ENCODE peak calls at places on chromosomes 12 and 14, in ten cellular contexts. J is GM12892, B is HepG2, P is transverse colon, L is tibial nerve, V is uterus, O is heart left ventricle, E is endothelial cell of umbilical vein, C is GM12891, A is IMR-90. K is an unnamed sample.

GRCh38 chr12:13304924-13305323 is 108.4 kb downstream of the EMP1 start:
- DNase-seq in J (no peak), B (no peak), P (no peak), L (no peak), V (no peak), O (no peak), E (no peak), C (no peak), A (no peak), K (no peak)

GRCh38 chr12:120940799-120941198 is 36.6 kb upstream of the SPPL3 start:
- DNase-seq in J (no peak), B (no peak), P (no peak), L (no peak), V (no peak), O (no peak), E (no peak), C (no peak), A (peak), K (no peak)

GRCh38 chr14:56524971-56525677 is 54.5 kb upstream of the TMEM260 start:
- DNase-seq in J (no peak), B (no peak), P (no peak), L (no peak), V (no peak), O (no peak), E (no peak), C (no peak), A (no peak), K (no peak)

GRCh38 chr14:22887260-22887989 is 4.4 kb downstream of the REM2 start:
- DNase-seq in J (peak), B (no peak), P (peak), L (peak), V (peak), O (no peak), E (no peak), C (no peak), A (peak), K (peak)

GRCh38 chr12:5817246-5817645 is 127.8 kb downstream of the ANO2 start:
- DNase-seq in J (no peak), B (no peak), P (no peak), L (no peak), V (no peak), O (no peak), E (no peak), C (no peak), A (no peak), K (no peak)

GRCh38 chr14:26598081-26598671 is 343 bp upstream of the NOVA1 start:
- DNase-seq in J (no peak), B (peak), P (peak), L (peak), V (peak), O (peak), E (peak), C (peak), A (peak), K (peak)

GRCh38 chr14:103550451-103551337 is 11.8 kb downstream of the BAG5 start:
- DNase-seq in J (peak), B (no peak), P (no peak), L (no peak), V (peak), O (peak), E (no peak), C (no peak), A (no peak), K (no peak)

GRCh38 chr12:84634526-84634925 is 278.1 kb downstream of the SLC6A15 start:
- DNase-seq in J (no peak), B (no peak), P (no peak), L (no peak), V (no peak), O (no peak), E (no peak), C (no peak), A (no peak), K (no peak)

GRCh38 chr14:21168055-21168454 is 12.2 kb upstream of the OR5AU1 start:
- DNase-seq in J (no peak), B (no peak), P (no peak), L (no peak), V (no peak), O (no peak), E (no peak), C (no peak), A (peak), K (no peak)

GRCh38 chr14:87139299-87139698 is 853.7 kb downstream of the GALC start:
- DNase-seq in J (no peak), B (no peak), P (no peak), L (no peak), V (no peak), O (no peak), E (no peak), C (no peak), A (peak), K (no peak)

GRCh38 chr14:38065101-38065762 is 142.5 kb upstream of the SSTR1 start:
- DNase-seq in J (no peak), B (no peak), P (no peak), L (no peak), V (no peak), O (no peak), E (no peak), C (no peak), A (no peak), K (no peak)

GRCh38 chr14:76920572-76921175 is 94.5 kb downstream of the LRRC74A start:
- DNase-seq in J (no peak), B (no peak), P (no peak), L (no peak), V (no peak), O (no peak), E (no peak), C (no peak), A (no peak), K (no peak)

GRCh38 chr14:51603495-51603894 is 48.2 kb upstream of the FRMD6 start:
- DNase-seq in J (no peak), B (no peak), P (no peak), L (no peak), V (no peak), O (no peak), E (no peak), C (no peak), A (no peak), K (no peak)

GRCh38 chr12:76623929-76624328 is 64.4 kb upstream of the OSBPL8 start:
- DNase-seq in J (no peak), B (no peak), P (peak), L (no peak), V (no peak), O (no peak), E (peak), C (no peak), A (peak), K (no peak)

GRCh38 chr14:23093993-23094665 is 807 bp downstream of the ACIN1 start:
- DNase-seq in J (no peak), B (no peak), P (no peak), L (no peak), V (no peak), O (no peak), E (no peak), C (no peak), A (no peak), K (no peak)

GRCh38 chr14:59630281-59630963 is 53.8 kb upstream of the CCDC175 start:
- DNase-seq in J (no peak), B (no peak), P (no peak), L (no peak), V (no peak), O (no peak), E (no peak), C (peak), A (no peak), K (no peak)

GRCh38 chr14:101965796-101966718 is 1.7 kb downstream of the DYNC1H1 start:
- DNase-seq in J (no peak), B (no peak), P (no peak), L (no peak), V (no peak), O (no peak), E (peak), C (no peak), A (no peak), K (no peak)

GRCh38 chr12:116303929-116304328 is 26.4 kb upstream of the MED13L start:
- DNase-seq in J (no peak), B (no peak), P (no peak), L (peak), V (peak), O (no peak), E (no peak), C (no peak), A (peak), K (no peak)

GRCh38 chr14:104705340-104706047 is 16.1 kb downstream of the INF2 start:
- DNase-seq in J (no peak), B (no peak), P (no peak), L (no peak), V (no peak), O (no peak), E (no peak), C (no peak), A (peak), K (no peak)

GRCh38 chr14:24634158-24634557 is at the start of gene GZMB:
- DNase-seq in J (no peak), B (no peak), P (peak), L (no peak), V (no peak), O (no peak), E (no peak), C (no peak), A (peak), K (no peak)

GRCh38 chr12:47077206-47078085 is 2.0 kb upstream of the PCED1B start:
- DNase-seq in J (no peak), B (no peak), P (no peak), L (no peak), V (no peak), O (no peak), E (no peak), C (no peak), A (no peak), K (no peak)

GRCh38 chr12:47078086-47078395 is 1.4 kb upstream of the PCED1B start:
- DNase-seq in J (no peak), B (no peak), P (no peak), L (no peak), V (no peak), O (no peak), E (no peak), C (no peak), A (no peak), K (no peak)

GRCh38 chr12:47073951-47074350 is 5.5 kb upstream of the PCED1B start:
- DNase-seq in J (no peak), B (no peak), P (no peak), L (no peak), V (no peak), O (no peak), E (no peak), C (no peak), A (no peak), K (no peak)

GRCh38 chr12:47074757-47075156 is 4.7 kb upstream of the PCED1B start:
- DNase-seq in J (no peak), B (no peak), P (no peak), L (no peak), V (no peak), O (no peak), E (no peak), C (no peak), A (no peak), K (no peak)

DNA sequence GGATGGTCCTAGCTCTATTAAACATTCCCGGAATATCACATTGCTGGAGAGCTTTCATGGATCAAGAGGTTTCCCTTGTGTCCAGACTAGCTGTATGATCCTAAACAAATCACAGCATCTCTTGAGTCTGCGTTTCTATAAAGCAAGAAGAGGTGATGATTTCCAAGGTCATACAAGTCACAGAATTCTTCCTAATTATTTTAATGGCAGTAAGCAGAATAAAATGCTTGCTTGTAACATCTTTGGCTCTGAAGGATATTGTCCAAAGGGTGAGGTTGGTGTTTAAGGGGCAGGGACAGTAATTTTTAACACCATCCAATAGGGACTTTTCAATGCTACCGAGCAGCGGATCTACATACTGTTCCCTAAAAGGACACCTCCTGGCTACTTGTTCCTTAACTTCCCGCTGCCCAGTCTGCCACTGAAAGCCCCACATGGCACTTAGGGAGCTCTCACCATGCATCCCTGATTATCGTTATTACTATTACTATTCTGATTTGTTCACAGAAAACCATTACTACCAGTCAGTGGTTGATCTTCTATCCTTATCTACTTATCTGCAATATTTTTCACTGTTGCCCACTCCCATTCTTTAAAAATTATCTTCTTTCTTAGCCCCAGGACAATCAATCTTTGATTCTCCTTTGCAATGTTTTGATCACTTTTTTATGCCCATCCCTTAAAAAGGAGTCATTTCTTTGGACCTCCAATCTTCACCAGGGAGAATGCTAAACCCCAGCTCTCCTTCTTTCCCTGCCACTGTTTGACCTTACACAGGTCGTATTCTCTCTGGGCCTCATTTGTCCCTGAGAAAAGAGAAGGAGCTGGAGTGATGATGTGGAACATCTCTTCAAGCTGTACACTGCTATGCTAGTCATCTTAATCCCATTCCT is 4.0 kb upstream of the PCED1B start:
- DNase-seq in J (no peak), B (no peak), P (no peak), L (no peak), V (no peak), O (no peak), E (no peak), C (no peak), A (no peak), K (no peak)
- TF ChIP-seq POLR2A in J (no peak), B (no peak), P (no peak), L (no peak), V (no peak), O (no peak), E (no peak), C (no peak), A (no peak), K (no peak)

GRCh38 chr12:48199784-48200198 is 3.3 kb downstream of the OR10AD1 start:
- DNase-seq in J (no peak), B (no peak), P (no peak), L (no peak), V (peak), O (no peak), E (no peak), C (no peak), A (peak), K (no peak)

GRCh38 chr12:48198619-48198973 is 4.5 kb downstream of the OR10AD1 start:
- DNase-seq in J (peak), B (no peak), P (peak), L (no peak), V (peak), O (peak), E (no peak), C (no peak), A (no peak), K (no peak)

GRCh38 chr12:48198985-48199384 is 4.1 kb downstream of the OR10AD1 start:
- DNase-seq in J (no peak), B (no peak), P (no peak), L (no peak), V (no peak), O (no peak), E (no peak), C (no peak), A (no peak), K (no peak)

GRCh38 chr12:48197549-48197966 is 5.5 kb downstream of the OR10AD1 start:
- DNase-seq in J (no peak), B (no peak), P (no peak), L (peak), V (no peak), O (no peak), E (peak), C (no peak), A (no peak), K (no peak)

GRCh38 chr12:48197967-48198618 is 5.0 kb downstream of the OR10AD1 start:
- DNase-seq in J (peak), B (no peak), P (peak), L (peak), V (peak), O (peak), E (peak), C (peak), A (peak), K (no peak)
- TF ChIP-seq POLR2A in J (peak), B (no peak), P (peak), L (peak), V (peak), O (peak), E (peak), C (peak), A (peak), K (no peak)

GRCh38 chr12:127803545-127803944 is 463.4 kb upstream of the TMEM132C start:
- DNase-seq in J (no peak), B (no peak), P (no peak), L (no peak), V (no peak), O (no peak), E (no peak), C (no peak), A (no peak), K (no peak)
- TF ChIP-seq POLR2A in J (no peak), B (no peak), P (no peak), L (no peak), V (no peak), O (no peak), E (no peak), C (no peak), A (no peak), K (no peak)

DNA sequence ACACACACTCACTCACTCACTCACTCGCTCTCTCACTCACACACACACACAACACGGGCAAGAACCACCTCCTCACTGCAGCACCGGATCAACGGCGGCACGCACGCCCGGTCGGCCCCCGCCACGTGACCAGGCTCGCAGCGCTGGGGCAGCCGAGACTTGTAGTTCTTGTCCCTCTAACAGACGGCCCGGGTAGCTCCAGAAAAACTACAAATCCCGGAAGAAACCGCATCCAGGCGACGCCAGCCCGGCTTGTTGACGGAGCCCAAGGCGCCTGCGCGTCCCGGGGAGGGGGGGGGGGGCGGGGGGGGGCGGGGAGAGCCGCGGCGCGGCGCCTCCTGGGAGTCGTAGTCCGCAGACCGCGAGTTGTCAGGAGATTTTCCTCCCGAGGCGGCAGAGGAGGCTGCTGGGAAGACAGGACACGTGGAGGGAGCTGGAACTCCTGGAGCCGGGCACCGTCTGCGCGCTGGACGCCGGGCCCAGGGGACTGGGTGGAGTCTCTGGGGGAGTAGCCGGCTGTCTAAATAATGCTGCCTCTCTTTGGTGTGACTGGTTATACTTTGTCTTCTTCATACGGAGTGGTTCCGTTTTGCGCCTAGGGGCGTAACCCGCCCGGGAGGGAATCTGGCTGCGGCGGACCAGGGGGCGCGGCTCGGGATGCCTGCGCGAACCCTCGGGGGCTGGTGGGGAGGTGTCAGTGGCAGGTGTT is at the start of gene MAX:
- DNase-seq in J (peak), B (peak), P (peak), L (peak), V (peak), O (peak), E (peak), C (peak), A (peak), K (peak)
- TF ChIP-seq POLR2A in J (peak), B (peak), P (peak), L (peak), V (peak), O (peak), E (peak), C (peak), A (peak), K (peak)

GRCh38 chr12:50087159-50087558 is 2.0 kb downstream of the SMARCD1 start:
- DNase-seq in J (no peak), B (no peak), P (no peak), L (no peak), V (no peak), O (no peak), E (no peak), C (no peak), A (no peak), K (no peak)
- TF ChIP-seq POLR2A in J (no peak), B (no peak), P (no peak), L (no peak), V (no peak), O (no peak), E (no peak), C (no peak), A (no peak), K (no peak)

GRCh38 chr14:91380610-91381371 is 36.8 kb downstream of the CCDC88C start:
- DNase-seq in J (no peak), B (no peak), P (peak), L (no peak), V (peak), O (peak), E (peak), C (no peak), A (no peak), K (no peak)
- TF ChIP-seq POLR2A in J (no peak), B (no peak), P (no peak), L (no peak), V (no peak), O (no peak), E (no peak), C (no peak), A (no peak), K (no peak)

GRCh38 chr14:73714656-73715081 is 485 bp upstream of the PNMA1 start:
- DNase-seq in J (no peak), B (no peak), P (no peak), L (no peak), V (no peak), O (no peak), E (no peak), C (no peak), A (peak), K (no peak)

GRCh38 chr14:73712540-73713141 is 1.5 kb downstream of the PNMA1 start:
- DNase-seq in J (no peak), B (no peak), P (no peak), L (no peak), V (no peak), O (no peak), E (peak), C (no peak), A (peak), K (no peak)

GRCh38 chr14:73713206-73713803 is 879 bp downstream of the PNMA1 start:
- DNase-seq in J (no peak), B (no peak), P (no peak), L (no peak), V (no peak), O (no peak), E (no peak), C (no peak), A (no peak), K (no peak)

GRCh38 chr14:73715707-73716106 is 1.5 kb upstream of the PNMA1 start:
- DNase-seq in J (no peak), B (no peak), P (no peak), L (no peak), V (no peak), O (no peak), E (no peak), C (no peak), A (no peak), K (no peak)

DNA sequence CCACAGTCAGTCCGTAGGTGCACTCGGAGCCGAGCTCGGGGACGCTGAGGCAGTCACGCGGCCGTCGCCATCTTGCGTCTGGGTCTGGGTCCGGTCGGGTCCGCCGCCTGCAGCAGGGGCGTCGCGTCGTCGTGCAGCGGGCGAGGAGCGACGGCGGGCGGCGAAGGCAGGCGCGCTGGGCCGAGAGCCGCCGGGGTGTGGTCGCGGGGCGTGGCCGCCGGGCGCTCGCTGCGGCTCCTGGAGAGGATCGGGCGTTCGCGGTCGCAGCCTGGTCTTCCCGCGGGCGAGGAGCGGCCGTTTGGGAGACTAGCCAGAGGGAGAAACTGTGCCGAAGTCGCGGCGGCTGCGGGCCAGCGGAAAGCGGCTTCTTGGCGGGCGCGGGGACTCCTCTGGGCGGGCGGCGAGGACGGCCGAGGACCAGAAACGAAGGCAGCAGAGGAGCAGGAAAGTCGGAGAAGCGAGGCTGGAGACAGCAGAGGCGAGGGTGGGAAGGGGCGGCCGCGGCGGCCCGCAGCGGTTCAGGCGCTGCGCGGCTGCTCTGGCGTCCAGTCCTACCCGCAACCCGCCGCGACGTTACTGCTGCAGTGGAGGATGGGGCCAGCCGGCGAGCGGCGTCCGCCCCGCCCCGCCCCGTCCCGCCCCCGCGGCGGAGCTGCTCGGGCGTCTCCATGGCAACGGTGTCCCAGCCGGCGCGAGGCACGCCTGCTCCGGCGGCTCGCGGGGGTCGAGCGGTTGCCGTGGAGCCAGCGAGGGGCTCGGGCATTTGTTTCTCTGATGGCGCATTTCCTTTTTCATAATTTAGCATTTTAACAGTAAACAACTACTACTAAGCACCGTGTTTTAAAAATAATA is at the start of gene PNMA1:
- DNase-seq in J (peak), B (peak), P (peak), L (peak), V (peak), O (peak), E (peak), C (peak), A (peak), K (peak)
- TF ChIP-seq POLR2A in J (peak), B (peak), P (peak), L (peak), V (peak), O (peak), E (peak), C (peak), A (peak), K (peak)

GRCh38 chr14:69879175-69880047 is at the start of gene SMOC1:
- DNase-seq in J (peak), B (peak), P (peak), L (no peak), V (peak), O (no peak), E (peak), C (peak), A (peak), K (no peak)
- TF ChIP-seq POLR2A in J (no peak), B (peak), P (no peak), L (no peak), V (no peak), O (no peak), E (no peak), C (no peak), A (peak), K (no peak)

K was measured in H54.